ENCODE peak calls at places on chromosomes 13 and 19, in nine cellular contexts. X, P, V, U, K, B, C, I and L are unnamed samples.

GRCh38 chr13:61040180-61040579 is 375.5 kb downstream of the PCDH20 start:
- DNase-seq in X (no peak), P (no peak), K (no peak), U (no peak), I (no peak), B (no peak), V (no peak), C (no peak), L (no peak)

GRCh38 chr19:16447015-16447384 is 24.8 kb downstream of the EPS15L1 start:
- DNase-seq in B (peak), U (no peak), P (peak), C (peak), K (peak), X (no peak), I (peak), V (peak), L (peak)

GRCh38 chr13:110448230-110448629 is 113.3 kb downstream of the RAB20 start:
- DNase-seq in U (no peak), P (no peak), K (peak), C (no peak), B (no peak), I (no peak), X (no peak), V (no peak), L (no peak)

GRCh38 chr13:102536196-102536595 is 60.6 kb upstream of the TPP2 start:
- DNase-seq in K (no peak), C (no peak), B (no peak), X (no peak), P (no peak), I (no peak), V (no peak), U (no peak), L (no peak)

GRCh38 chr13:114087430-114087829 is 45.0 kb downstream of the RASA3 start:
- DNase-seq in X (no peak), V (peak), U (no peak), B (no peak), P (peak), I (no peak), K (no peak), C (no peak), L (peak)

GRCh38 chr13:43514326-43514725 is 272.4 kb downstream of the ENOX1 start:
- DNase-seq in X (no peak), I (no peak), B (no peak), V (no peak), P (no peak), K (no peak), U (no peak), C (no peak), L (no peak)

GRCh38 chr13:106514928-106515634 is 20.4 kb downstream of the EFNB2 start:
- DNase-seq in X (no peak), C (no peak), V (no peak), U (no peak), K (no peak), I (no peak), B (no peak), P (no peak), L (no peak)

GRCh38 chr13:51687928-51688714 is 103.9 kb downstream of the WDFY2 start:
- DNase-seq in B (no peak), P (no peak), K (no peak), U (no peak), I (no peak), V (no peak), C (no peak), X (no peak), L (no peak)

GRCh38 chr13:49428041-49428763 is 15.7 kb downstream of the CAB39L start:
- DNase-seq in K (no peak), C (no peak), U (no peak), P (no peak), X (no peak), V (no peak), I (no peak), B (no peak), L (no peak)

GRCh38 chr13:43877788-43878187 is 1.8 kb downstream of the CCDC122 start:
- DNase-seq in U (no peak), V (no peak), K (no peak), I (no peak), X (no peak), P (no peak), B (no peak), C (no peak), L (no peak)

GRCh38 chr13:52070929-52071523 is 46.5 kb downstream of the UTP14C start:
- DNase-seq in C (no peak), B (no peak), K (peak), P (no peak), U (no peak), X (no peak), I (no peak), V (no peak), L (no peak)

GRCh38 chr13:44904982-44905381 is 84.3 kb downstream of the NUFIP1 start:
- DNase-seq in B (no peak), C (peak), K (peak), V (no peak), I (peak), X (peak), P (peak), U (no peak), L (no peak)

GRCh38 chr13:75353786-75354193 is 128.2 kb downstream of the TBC1D4 start:
- DNase-seq in P (no peak), C (no peak), V (peak), I (no peak), U (no peak), X (no peak), K (peak), B (no peak), L (no peak)

DNA sequence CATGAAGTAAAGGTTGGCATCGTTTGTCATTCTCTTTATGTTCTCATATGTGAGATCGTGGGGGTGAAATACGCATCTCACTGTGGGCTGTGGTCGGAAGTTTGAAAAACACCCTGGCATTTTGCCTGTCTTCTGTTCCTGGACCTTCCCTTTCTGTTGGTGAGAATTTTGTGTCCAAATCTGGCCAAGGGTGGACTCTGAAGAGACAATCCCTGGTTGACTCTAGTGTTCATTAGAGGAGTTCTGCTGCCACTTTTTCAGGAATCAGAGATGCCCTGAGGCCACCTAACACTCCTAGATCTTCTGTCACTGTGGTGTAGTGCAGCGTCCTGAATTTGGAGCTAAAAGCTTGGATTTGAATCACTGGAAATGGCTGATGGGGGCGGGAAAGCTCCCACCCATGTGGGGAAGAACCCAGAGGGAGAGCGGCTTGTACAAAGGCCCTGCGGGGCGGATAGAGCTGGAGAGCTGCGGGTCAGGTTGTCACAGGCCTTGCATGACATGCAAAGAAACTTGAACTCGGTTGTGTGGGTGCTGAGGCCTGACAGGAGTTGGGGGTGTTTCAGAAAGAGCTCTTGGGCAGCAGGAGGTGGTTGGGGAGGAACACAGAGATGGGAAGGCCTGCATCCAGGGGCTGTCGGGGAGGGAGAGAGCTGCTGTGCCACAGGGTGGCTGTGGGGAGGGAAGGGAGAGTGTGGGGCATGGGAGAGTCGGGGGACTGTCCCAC is 11.1 kb upstream of the SPATA13 start:
- DNase-seq in U (no peak), C (no peak), B (no peak), V (no peak), I (no peak), K (no peak), P (no peak), X (no peak), L (no peak)
- H3K4me3 ChIP-seq in U (no peak), C (no peak), B (no peak), V (no peak), I (no peak), K (no peak), P (no peak), X (peak), L (no peak)

DNA sequence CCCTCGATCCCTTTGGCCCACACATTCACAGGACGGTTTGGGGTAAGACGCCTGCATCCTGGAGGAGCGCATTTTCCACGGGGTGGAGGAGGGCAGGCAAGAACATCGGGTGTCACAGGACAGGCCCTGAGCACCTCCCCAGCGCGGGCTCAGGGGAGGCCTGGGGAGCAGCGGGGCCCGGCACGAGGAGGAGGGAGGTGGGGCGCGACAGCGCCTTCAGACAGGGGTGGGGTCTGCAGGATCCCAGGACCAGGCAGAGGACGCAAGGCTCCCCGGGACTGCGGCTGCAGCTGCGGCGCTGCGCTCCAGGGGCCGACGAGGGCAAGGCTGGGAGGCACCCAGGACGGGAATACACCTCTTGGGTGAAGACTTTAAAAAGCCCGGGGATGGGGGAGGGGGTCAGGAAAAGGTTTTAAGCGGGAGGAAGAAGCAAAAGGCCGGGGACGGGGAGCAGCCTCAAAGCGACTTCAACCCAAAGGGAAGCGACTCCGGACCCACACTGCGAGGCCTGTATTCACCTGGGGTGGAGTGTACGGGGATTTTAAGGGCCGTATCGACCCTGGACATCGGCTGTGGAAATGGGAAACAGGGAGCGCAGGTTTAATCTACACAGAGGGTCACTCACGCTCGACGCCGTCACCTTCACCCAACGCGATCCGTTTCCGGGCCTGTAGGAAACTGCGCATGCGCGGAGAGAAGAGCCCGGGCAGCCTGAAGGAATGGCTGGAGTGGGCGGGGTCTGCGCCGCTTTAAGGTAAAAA is at the start of gene ZNF415:
- DNase-seq in X (no peak), B (peak), I (peak), P (peak), K (peak), C (peak), U (no peak), V (peak), L (peak)
- TF ChIP-seq POLR2A in X (no peak), B (no peak), I (peak), P (no peak), K (no peak), C (no peak), U (no peak), V (no peak), L (no peak)

GRCh38 chr19:5718032-5718578 is 1.8 kb downstream of the LONP1 start:
- DNase-seq in B (no peak), P (no peak), U (no peak), X (no peak), C (no peak), V (no peak), K (peak), I (no peak), L (no peak)
- H3K4me3 ChIP-seq in B (no peak), P (no peak), U (no peak), X (peak), C (no peak), V (no peak), K (peak), I (no peak), L (no peak)

DNA sequence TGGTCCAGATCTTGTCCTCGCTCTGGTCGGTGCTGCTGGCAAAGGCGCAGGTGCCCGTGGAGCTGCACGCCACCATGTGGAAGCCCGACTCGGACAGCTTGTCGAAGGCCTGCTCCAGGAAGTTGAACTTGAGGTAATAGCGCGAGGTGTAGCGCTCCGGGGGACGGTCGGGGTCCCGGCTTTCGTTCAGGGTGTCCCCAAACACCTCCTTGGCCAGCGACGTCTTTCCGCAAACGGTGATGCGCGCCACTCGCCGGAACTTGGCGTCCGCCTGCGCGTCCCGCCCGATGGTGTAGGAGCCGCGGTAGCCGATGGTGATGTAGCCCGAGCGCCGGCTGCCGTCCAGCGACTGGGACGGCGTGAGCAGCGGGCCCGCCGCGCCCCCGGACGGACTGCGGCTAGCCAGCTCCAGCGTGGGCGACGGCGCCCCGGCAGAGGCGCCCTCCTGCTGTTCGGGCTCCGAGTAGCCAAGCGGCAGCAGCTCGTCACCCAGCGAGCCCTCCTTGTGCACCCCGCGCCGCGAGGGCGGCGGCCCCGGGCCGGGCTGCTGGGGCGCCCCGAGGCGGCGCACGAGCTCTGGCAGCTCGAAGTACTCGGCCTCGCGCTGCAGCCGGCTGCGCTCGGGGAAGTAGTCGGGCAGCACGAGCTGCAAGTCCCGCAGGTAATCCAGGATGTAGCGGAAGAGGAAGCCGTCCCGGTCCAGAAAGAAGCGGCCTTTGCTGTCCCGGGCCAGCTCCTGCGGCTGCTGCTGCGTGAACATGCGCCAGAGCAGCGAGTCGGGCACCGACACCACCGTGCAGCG is 801 bp downstream of the KCTD12 start:
- DNase-seq in U (peak), V (peak), B (peak), P (peak), I (peak), K (peak), C (peak), X (peak), L (peak)
- TF ChIP-seq POLR2A in U (no peak), V (no peak), B (no peak), P (no peak), I (peak), K (no peak), C (no peak), X (no peak), L (no peak)

DNA sequence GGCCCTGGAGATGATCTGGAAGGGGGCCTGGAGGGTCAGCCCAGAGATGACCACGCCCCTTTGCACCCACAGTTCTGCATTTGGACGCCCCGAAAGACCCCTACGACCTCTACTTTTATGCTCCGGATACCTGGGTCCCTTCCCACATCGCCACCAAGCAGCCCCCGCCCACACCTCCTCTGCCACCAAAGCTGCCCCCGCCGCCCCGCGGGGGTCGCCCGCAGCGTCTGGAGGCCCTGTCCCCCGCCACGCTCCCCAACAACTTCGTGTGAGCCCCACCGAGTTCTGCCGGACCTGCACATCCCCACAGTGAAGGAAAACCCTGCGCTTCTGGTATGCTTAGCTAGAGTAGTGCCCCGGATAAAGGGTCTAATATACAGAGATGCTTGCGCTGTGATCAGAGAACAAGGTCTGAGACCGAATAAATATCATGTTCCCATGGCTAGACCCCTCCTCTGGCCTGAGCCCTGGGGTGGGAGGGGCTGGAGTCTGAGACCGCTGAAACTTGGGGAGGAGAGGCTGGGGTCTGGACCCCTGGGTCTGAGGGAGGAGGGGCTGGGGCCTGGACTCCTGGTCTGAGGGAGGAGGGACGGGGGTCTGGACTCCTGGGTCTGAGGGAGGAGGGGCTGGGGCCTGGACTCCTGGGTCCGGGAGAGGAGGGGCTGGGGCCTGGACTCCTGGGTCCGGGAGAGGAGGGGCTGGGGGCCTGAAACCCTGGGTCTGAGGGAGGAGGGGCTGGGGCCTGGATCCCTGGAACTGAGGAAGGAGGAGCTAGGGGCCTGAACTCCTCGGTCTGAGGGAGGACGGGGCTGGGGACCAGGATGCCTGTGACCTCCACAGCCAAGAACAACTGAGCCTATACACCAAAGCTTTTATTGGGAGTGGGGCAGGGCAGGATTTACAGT is 3.6 kb downstream of the GFY start:
- DNase-seq in I (no peak), B (no peak), U (no peak), V (no peak), C (no peak), K (no peak), P (no peak), X (no peak), L (no peak)
- H3K4me3 ChIP-seq in I (no peak), B (no peak), U (no peak), V (no peak), C (no peak), K (no peak), P (no peak), X (peak), L (no peak)

DNA sequence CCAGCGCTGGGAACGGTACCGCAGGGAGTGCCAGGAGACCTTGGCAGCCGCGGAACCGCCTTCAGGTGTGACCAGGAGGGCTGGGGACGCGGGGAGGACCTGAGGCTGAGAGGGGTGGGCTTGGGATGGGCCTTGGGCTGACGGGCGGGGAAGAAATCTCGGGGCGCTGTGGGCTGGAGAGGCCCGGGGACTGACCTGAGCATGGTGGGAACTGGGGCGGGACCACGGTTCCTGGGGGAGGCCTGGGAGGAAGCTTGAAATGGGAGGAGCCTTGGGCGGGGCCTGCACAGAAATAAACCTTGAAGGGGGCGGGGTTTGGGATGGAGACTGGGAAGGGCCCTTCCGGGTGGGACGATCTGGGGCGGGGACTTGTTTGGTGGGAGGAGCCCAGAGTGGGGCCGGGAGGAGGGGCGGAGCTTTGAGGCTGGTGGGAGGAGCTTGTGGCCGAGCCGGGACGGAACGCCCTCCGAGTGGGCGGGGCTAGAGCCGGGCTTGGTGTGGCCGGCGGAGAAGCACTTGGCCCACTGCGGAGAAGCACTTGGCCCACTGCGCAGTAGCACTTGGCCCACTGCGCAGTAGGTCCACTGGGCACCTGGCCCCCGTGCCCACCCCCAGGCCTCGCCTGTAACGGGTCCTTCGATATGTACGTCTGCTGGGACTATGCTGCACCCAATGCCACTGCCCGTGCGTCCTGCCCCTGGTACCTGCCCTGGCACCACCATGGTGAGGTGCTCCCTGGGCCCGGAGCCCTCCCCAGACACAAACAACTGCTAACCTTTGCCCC is 2.8 kb downstream of the GIPR start:
- DNase-seq in U (no peak), V (peak), B (peak), X (peak), P (peak), C (peak), I (no peak), K (peak), L (peak)
- TF ChIP-seq POLR2A in U (no peak), V (no peak), B (no peak), X (no peak), P (no peak), C (no peak), I (no peak), K (no peak), L (no peak)